ENCODE peak calls at places on chromosomes 13 and 19, in six cellular contexts. Z is adrenal gland, X is aorta, H is heart left ventricle, W is RWPE1, Y is breast epithelium. A is an unnamed sample.

GRCh38 chr13:114323349-114323748 is 9.0 kb downstream of the CHAMP1 start:
- DNase-seq in W (no peak), H (no peak), Y (no peak), Z (no peak), X (no peak), A (no peak)

GRCh38 chr13:51125495-51126226 is 14.6 kb upstream of the C13orf42 start:
- DNase-seq in W (peak), H (no peak), X (peak), Y (no peak), Z (peak), A (peak)

GRCh38 chr19:28483197-28483596 is 729.8 kb downstream of the UQCRFS1 start:
- DNase-seq in Z (no peak), H (no peak), X (no peak), Y (no peak), W (no peak), A (no peak)

GRCh38 chr13:102845289-102845629 is 573 bp upstream of the ERCC5 start:
- DNase-seq in X (no peak), Y (no peak), W (no peak), Z (no peak), H (no peak), A (no peak)

GRCh38 chr19:40613669-40614594 is 12.8 kb downstream of the LTBP4 start:
- DNase-seq in H (peak), W (peak), X (peak), Y (peak), Z (peak), A (no peak)

GRCh38 chr13:84946144-84946543 is 853.1 kb downstream of the SLITRK6 start:
- DNase-seq in X (no peak), W (no peak), Y (no peak), H (no peak), Z (no peak), A (no peak)

GRCh38 chr19:29671393-29672076 is 6.3 kb downstream of the PLEKHF1 start:
- DNase-seq in H (peak), Y (peak), Z (no peak), W (peak), X (peak), A (no peak)

GRCh38 chr13:98978280-98978679 is 416 bp upstream of the DOCK9 start:
- DNase-seq in H (no peak), X (no peak), Y (no peak), W (peak), Z (no peak), A (no peak)

GRCh38 chr13:107764012-107764411 is 451.3 kb downstream of the LIG4 start:
- DNase-seq in W (no peak), Z (no peak), Y (no peak), H (no peak), X (no peak), A (no peak)
- H3K27ac ChIP-seq in W (no peak), Z (no peak), Y (no peak), H (no peak), X (no peak), A (no peak)

DNA sequence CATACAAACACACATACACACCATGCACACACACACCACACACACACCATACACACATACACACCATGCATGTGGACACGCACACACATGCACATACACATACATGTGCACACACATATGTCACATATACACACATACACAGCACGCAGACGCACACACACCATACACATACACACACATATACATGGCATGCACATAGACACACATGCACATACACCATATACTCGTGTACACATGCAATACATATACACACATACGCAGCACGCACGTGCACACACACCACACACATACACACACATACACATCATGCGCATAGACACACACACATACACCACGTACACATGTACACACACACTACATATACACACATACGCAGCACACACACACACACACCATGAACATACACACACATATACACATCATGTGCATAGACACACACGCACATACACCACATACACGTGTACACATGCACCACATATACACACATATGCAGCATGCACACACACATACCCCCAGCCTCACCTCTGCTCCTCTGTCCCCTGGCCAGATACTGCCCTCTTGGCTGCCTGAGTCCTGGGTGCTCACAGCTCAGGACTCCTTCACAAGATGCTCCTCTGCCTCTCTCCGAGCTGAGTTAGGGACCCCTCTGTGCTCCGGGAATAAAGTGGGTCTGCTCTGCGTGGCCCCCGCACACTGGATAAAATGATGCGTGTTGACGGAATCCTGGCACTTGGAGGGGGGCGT is 70.9 kb upstream of the ARHGEF7 start:
- DNase-seq in W (no peak), H (no peak), Y (no peak), Z (no peak), X (no peak), A (no peak)
- H3K27ac ChIP-seq in W (no peak), H (no peak), Y (no peak), Z (no peak), X (no peak), A (no peak)

GRCh38 chr13:49113526-49114286 is 106.4 kb upstream of the MLNR start:
- DNase-seq in Z (no peak), H (no peak), X (no peak), Y (no peak), W (peak), A (no peak)
- H3K27ac ChIP-seq in Z (no peak), H (no peak), X (no peak), Y (no peak), W (no peak), A (no peak)

GRCh38 chr19:44625531-44626066 is 12.2 kb downstream of the IGSF23 start:
- DNase-seq in H (no peak), Y (no peak), X (no peak), W (no peak), Z (no peak), A (no peak)

GRCh38 chr19:44626067-44626624 is 12.8 kb downstream of the IGSF23 start:
- DNase-seq in H (no peak), Y (peak), X (peak), Z (no peak), W (peak), A (no peak)

GRCh38 chr19:44623080-44623479 is 9.7 kb downstream of the IGSF23 start:
- DNase-seq in W (no peak), X (peak), Z (no peak), Y (no peak), H (no peak), A (no peak)

GRCh38 chr19:44623626-44624025 is 10.3 kb downstream of the IGSF23 start:
- DNase-seq in Y (no peak), H (no peak), W (no peak), Z (no peak), X (no peak), A (no peak)

DNA sequence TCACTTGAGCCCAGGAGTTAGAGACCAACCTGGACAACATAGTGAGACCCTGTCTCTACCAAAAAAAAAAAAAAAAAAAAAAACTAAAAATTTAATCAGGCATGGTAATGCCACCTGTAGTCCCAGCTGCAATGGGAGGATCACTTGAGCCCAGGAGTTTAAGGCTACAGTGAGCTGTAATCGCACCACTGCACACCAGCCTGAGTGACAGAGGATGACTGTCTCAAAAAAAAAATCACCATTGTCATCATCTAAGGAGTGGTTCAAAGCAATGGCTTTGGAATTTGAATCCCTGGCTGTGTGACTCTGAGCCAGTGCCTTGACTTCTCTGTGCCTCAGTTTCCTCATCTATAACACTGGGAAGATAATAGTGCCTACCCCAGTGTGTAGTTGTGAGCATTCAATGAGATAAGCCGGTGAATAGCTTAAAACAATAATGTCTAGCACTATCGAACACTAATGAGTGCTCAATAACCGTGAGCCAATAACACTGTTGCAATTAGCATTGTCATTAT is 11.5 kb downstream of the IGSF23 start:
- DNase-seq in W (no peak), Y (no peak), X (no peak), H (no peak), Z (no peak), A (no peak)
- H3K27ac ChIP-seq in W (no peak), Y (peak), X (no peak), H (no peak), Z (no peak), A (no peak)

DNA sequence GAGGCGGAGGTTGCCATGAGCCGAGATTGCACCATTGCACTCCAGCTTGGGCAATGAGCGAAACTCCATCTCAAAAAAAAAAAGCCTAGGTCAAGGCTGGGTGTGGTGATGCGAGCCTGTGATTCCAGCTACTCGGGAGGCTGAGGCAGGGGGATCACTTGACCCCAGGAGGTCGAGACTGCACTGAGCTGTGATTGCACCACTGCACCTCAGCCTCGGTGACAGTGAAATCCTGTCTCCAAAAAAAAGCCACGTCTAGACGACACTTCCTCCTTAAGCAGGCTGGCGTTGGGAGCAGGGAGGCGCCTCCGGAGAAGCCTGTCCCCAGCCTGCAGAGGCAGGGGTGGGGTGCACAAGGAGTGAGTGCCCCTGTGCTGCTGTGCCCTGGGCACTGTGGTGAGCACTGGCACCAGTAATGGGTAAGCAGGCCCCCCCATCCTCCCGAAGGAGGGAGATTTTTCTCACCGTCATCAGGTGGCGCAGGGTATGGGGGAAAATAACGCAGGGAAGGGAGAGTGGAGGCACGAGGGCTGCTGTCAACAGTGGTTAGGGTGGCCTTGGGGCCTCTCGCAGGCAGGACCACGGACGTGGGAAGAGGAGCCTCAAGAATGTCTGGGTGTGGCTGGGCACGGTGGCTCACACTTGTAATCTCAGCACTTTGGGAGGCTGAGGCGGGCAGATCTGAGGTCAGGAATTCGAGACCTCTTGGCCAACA is 701 bp downstream of the P2RY11 start:
- DNase-seq in Z (no peak), W (no peak), H (no peak), X (no peak), Y (no peak), A (no peak)
- H3K27ac ChIP-seq in Z (no peak), W (peak), H (peak), X (no peak), Y (no peak), A (no peak)

GRCh38 chr13:25847635-25848616 is 203.9 kb downstream of the SHISA2 start:
- DNase-seq in H (no peak), X (peak), W (no peak), Z (no peak), Y (no peak), A (no peak)
- H3K27ac ChIP-seq in H (peak), X (no peak), W (no peak), Z (no peak), Y (no peak), A (no peak)